ENCODE peak calls at places on chromosome 14, in ten cellular contexts. Y, P, N, Z, E, C, I, S, Q and J are unnamed samples.

GRCh38 chr14:60760648-60761364 is 26.2 kb downstream of the MNAT1 start:
- DNase-seq in P (no peak), N (no peak), I (no peak), Z (no peak), S (no peak), E (no peak), Y (no peak), Q (no peak), C (peak; percentile 19), J (no peak)

GRCh38 chr14:62451221-62451620 is 594.0 kb downstream of the KCNH5 start:
- DNase-seq in E (no peak), N (no peak), C (no peak), Z (no peak), Y (no peak), P (no peak), Q (no peak), I (no peak), S (no peak), J (no peak)

GRCh38 chr14:95759952-95760351 is 46.0 kb upstream of the TCL1A start:
- DNase-seq in I (no peak), C (no peak), S (no peak), Y (no peak), P (no peak), E (peak; percentile 20), N (no peak), Q (no peak), Z (no peak), J (no peak)

GRCh38 chr14:61322799-61323290 is 1.5 kb downstream of the PRKCH start:
- DNase-seq in Q (peak; percentile 16), P (no peak), N (no peak), Z (peak; percentile 2), E (peak; percentile 24), Y (no peak), S (peak; percentile 7), C (peak; percentile 7), I (peak; percentile 77), J (no peak)

GRCh38 chr14:27557445-27557844 is 959.6 kb upstream of the NOVA1 start:
- DNase-seq in I (no peak), E (no peak), P (no peak), S (no peak), Q (no peak), N (no peak), C (no peak), Z (no peak), Y (no peak), J (no peak)

GRCh38 chr14:54548491-54548890 is 18.4 kb upstream of the SAMD4A start:
- DNase-seq in E (no peak), S (no peak), Q (no peak), Y (no peak), P (no peak), N (no peak), C (no peak), I (no peak), Z (no peak), J (no peak)

GRCh38 chr14:54322668-54323380 is 74.0 kb upstream of the CDKN3 start:
- DNase-seq in Y (no peak), P (no peak), Q (no peak), Z (no peak), C (no peak), N (no peak), S (no peak), I (no peak), E (no peak), J (no peak)

GRCh38 chr14:56297449-56297848 is 179.2 kb downstream of the PELI2 start:
- DNase-seq in P (no peak), E (no peak), N (no peak), Z (no peak), I (no peak), Q (no peak), Y (no peak), C (no peak), S (no peak), J (no peak)

GRCh38 chr14:78606111-78606510 is 435.9 kb downstream of the NRXN3 start:
- DNase-seq in S (peak; percentile 91), C (peak; percentile 77), Y (no peak), N (no peak), I (no peak), Q (no peak), P (no peak), Z (peak; percentile 75), E (peak; percentile 93), J (no peak)

GRCh38 chr14:21042918-21043317 is 756 bp downstream of the RNASE7 start:
- DNase-seq in Z (no peak), C (no peak), I (no peak), E (no peak), Q (no peak), N (no peak), S (no peak), Y (no peak), P (no peak), J (no peak)

GRCh38 chr14:100308112-100308792 is 2.0 kb upstream of the SLC25A29 start:
- DNase-seq in I (no peak), C (no peak), E (no peak), S (no peak), N (no peak), Y (no peak), Z (no peak), Q (peak; percentile 43), P (no peak), J (no peak)

GRCh38 chr14:102944448-102945330 is 22.2 kb downstream of the AMN start:
- DNase-seq in C (no peak), Z (no peak), N (no peak), S (no peak), Y (no peak), E (no peak), I (no peak), Q (no peak), P (no peak), J (no peak)

GRCh38 chr14:55599250-55599879 is 19.4 kb downstream of the KTN1 start:
- DNase-seq in S (no peak), Q (peak; percentile 90), P (no peak), C (no peak), Y (peak; percentile 81), E (no peak), N (no peak), I (no peak), Z (no peak), J (peak; percentile 68)

GRCh38 chr14:50573862-50574261 is 13.9 kb downstream of the ATL1 start:
- DNase-seq in P (no peak), Q (no peak), I (no peak), C (no peak), E (no peak), Y (no peak), S (no peak), Z (no peak), N (no peak), J (no peak)

GRCh38 chr14:26068060-26068459 is 529.8 kb downstream of the NOVA1 start:
- DNase-seq in P (no peak), E (no peak), Q (no peak), I (no peak), Y (no peak), C (no peak), S (no peak), Z (no peak), N (no peak), J (no peak)

GRCh38 chr14:76486251-76486743 is 110.4 kb downstream of the ESRRB start:
- DNase-seq in I (no peak), Z (no peak), Y (no peak), C (no peak), P (no peak), S (no peak), N (no peak), E (no peak), Q (no peak), J (no peak)

DNA sequence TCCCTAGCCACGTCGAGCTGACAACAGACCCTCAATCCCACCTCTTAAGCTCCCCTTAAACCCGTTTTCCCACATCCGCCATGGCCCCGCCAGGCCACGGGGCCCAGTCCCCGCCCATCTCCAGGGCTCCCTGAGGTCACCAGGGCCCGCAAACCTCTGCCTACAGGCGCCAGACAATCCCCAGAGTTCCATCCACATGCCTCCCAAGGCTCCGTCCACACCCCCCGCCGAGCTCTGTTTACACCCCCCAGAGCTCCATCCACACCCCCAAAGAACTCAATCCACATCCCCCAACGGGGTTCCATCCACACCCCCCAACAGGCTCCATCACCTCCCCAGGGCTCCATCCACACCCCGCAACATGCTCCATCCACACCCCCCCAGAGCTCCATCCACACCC is 9.2 kb downstream of the JAG2 start:
- DNase-seq in C (no peak), Q (no peak), I (no peak), E (no peak), P (no peak), Y (no peak), S (no peak), Z (no peak), N (no peak), J (no peak)
- H3K4me1 ChIP-seq in C (no peaks in the 10 kb centered on the region), Q (no peaks in the 10 kb centered on the region), I (no peaks in the 10 kb centered on the region), E (no peaks in the 10 kb centered on the region), P (no peaks in the 10 kb centered on the region), Y (no peaks in the 10 kb centered on the region), S (no peaks in the 10 kb centered on the region), Z (no peaks in the 10 kb centered on the region), N (no peaks in the 10 kb centered on the region), J (no peaks in the 10 kb centered on the region)

GRCh38 chr14:68088463-68088862 is 268.9 kb downstream of the RAD51B start:
- DNase-seq in I (peak; percentile 19), Z (peak; percentile 36), P (no peak), Q (peak; percentile 76), Y (no peak), S (peak; percentile 71), E (no peak), C (no peak), N (no peak), J (no peak)
- H3K4me3 ChIP-seq in I (no peak overlapping the region), Z (no peak overlapping the region), P (no peak overlapping the region), Q (peak overlapping the region; percentile 27), Y (no peak overlapping the region), S (peak overlapping the region; percentile 10), E (no peak overlapping the region), C (peak overlapping the region; percentile 70), N (no peak overlapping the region), J (no peak overlapping the region)

GRCh38 chr14:88013750-88014349 is 8.9 kb downstream of the GPR65 start:
- DNase-seq in Y (peak; percentile 63), S (peak; percentile 58), I (peak; percentile 20), C (peak; percentile 81), Z (peak; percentile 58), N (no peak), Q (peak; percentile 84), P (no peak), E (peak; percentile 82), J (peak; percentile 64)
- H3K4me1 ChIP-seq in Y (no peaks in the 10 kb centered on the region), S (no peaks in the 10 kb centered on the region), I (peaks cover 52% of the 10 kb centered on the region), C (peaks cover 23% of the 10 kb centered on the region), Z (no peaks in the 10 kb centered on the region), N (peaks cover 14% of the 10 kb centered on the region), Q (no peaks in the 10 kb centered on the region), P (peaks cover 50% of the 10 kb centered on the region), E (peaks cover 3% of the 10 kb centered on the region), J (no peaks in the 10 kb centered on the region)

DNA sequence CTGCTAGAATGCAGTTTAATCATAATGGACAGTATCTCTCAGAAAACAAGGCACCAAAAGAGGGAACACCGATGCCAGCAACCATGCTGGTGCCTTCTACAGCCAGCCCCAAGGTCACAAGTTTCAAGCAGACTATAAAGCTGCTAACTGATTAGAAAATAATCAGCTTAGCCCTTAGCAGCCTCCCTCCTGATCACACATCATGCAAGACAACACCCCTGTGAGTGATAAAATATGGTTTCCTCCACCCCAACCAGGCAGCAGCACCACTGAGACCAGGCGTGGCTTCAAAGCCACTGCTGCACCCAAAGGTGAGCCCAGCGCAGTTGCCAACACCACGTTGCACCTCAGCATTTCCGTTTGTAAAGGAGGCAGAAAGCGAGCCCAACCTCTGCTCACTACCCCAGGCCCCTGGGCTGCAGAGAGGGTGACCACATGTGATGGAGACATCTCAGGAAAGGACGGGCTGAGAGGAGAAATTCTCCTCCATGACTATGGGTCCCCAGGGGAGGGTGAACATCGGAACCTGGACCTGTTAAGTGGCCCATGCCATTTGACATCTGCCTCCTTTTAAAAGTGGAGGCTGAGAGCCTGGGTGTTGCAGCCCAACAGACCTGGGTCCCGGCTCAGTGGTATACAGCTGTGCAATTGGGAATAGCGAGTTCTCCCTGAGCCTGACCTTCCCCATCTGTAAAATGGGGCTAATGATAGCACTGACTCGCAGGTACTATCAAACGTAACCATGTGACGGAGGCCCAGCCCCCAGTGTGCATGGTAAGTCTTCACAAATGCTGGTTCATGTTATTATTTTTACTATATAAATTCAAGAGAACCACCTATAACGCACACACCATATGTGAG is 11.5 kb downstream of the ZFP36L1 start:
- DNase-seq in Z (no peak), N (no peak), Y (peak; percentile 64), C (no peak), S (no peak), E (no peak), I (peak; percentile 69), Q (no peak), P (peak; percentile 64), J (no peak)
- H3K4me3 ChIP-seq in Z (no peak overlapping the region), N (peak overlapping the region; percentile 57), Y (no peak overlapping the region), C (no peak overlapping the region), S (no peak overlapping the region), E (no peak overlapping the region), I (peak overlapping the region; percentile 57), Q (no peak overlapping the region), P (peak overlapping the region; percentile 29), J (no peak overlapping the region)